ENCODE peak calls at places on chromosome 14, in six cellular contexts. P is fibroblast of the aortic adventitia, Y is upper lobe of left lung, U is lower lobe of right lung, K is colonic mucosa, N is endothelial cell. H is an unnamed sample.

GRCh38 chr14:95432152-95433093 is 84.0 kb downstream of the SYNE3 start:
- DNase-seq in N (peak; percentile 78), P (peak; percentile 14), K (peak; percentile 56), U (no peak), Y (peak; percentile 84), H (peak; percentile 47)

GRCh38 chr14:97975960-97976359 is 1178.8 kb downstream of the VRK1 start:
- DNase-seq in N (no peak), P (no peak), U (no peak), Y (no peak), K (no peak), H (no peak)

GRCh38 chr14:41604793-41605534 is 1.7 kb upstream of the LRFN5 start:
- DNase-seq in N (peak; percentile 84), P (peak; percentile 83), Y (peak; percentile 76), U (no peak), K (peak; percentile 16), H (peak; percentile 87)

GRCh38 chr14:100076630-100077029 is 11.4 kb downstream of the EVL start:
- DNase-seq in K (no peak), Y (no peak), P (peak; percentile 89), U (peak; percentile 71), N (no peak), H (peak; percentile 69)

GRCh38 chr14:104882325-104882973 is 17.4 kb downstream of the CEP170B start:
- DNase-seq in K (peak; percentile 83), U (peak; percentile 82), Y (peak; percentile 78), N (peak; percentile 4), P (no peak), H (peak; percentile 23)

GRCh38 chr14:49505026-49505766 is 81.0 kb downstream of the RPS29 start:
- DNase-seq in K (no peak), N (no peak), U (no peak), P (no peak), Y (no peak), H (peak; percentile 1)

GRCh38 chr14:23605931-23606585 is 27.5 kb upstream of the JPH4 start:
- DNase-seq in K (no peak), Y (no peak), N (no peak), P (peak; percentile 3), U (no peak), H (no peak)

GRCh38 chr14:103839569-103839968 is 7.8 kb downstream of the PPP1R13B start:
- DNase-seq in N (no peak), P (no peak), K (no peak), Y (no peak), U (no peak), H (no peak)

GRCh38 chr14:59492419-59492818 is 8.1 kb downstream of the JKAMP start:
- DNase-seq in P (no peak), K (no peak), Y (no peak), U (no peak), N (no peak), H (no peak)

GRCh38 chr14:25090716-25091454 is 40.9 kb upstream of the STXBP6 start:
- DNase-seq in Y (no peak), K (peak; percentile 81), N (no peak), U (no peak), P (peak; percentile 52), H (peak; percentile 56)

GRCh38 chr14:71103662-71104484 is 196.6 kb downstream of the PCNX1 start:
- DNase-seq in U (no peak), K (no peak), Y (no peak), P (peak; percentile 86), N (peak; percentile 23), H (peak; percentile 86)

GRCh38 chr14:95410838-95411237 is 91.1 kb upstream of the CLMN start:
- DNase-seq in U (no peak), Y (no peak), P (no peak), K (no peak), N (no peak), H (no peak)

GRCh38 chr14:96926006-96926405 is 128.8 kb downstream of the VRK1 start:
- DNase-seq in U (no peak), K (no peak), Y (no peak), N (no peak), P (no peak), H (no peak)

GRCh38 chr14:22836301-22837058 is at the start of gene MMP14:
- DNase-seq in K (peak; percentile 84), U (peak; percentile 59), P (peak; percentile 91), N (peak; percentile 56), Y (peak; percentile 86), H (peak; percentile 94)

GRCh38 chr14:73754911-73755360 is 40.8 kb upstream of the PNMA1 start:
- DNase-seq in K (no peak), N (no peak), U (no peak), P (peak; percentile 69), Y (no peak), H (peak; percentile 54)

GRCh38 chr14:93115920-93116675 is at the start of gene ITPK1:
- DNase-seq in U (peak; percentile 77), Y (peak; percentile 94), K (peak; percentile 50), N (peak; percentile 29), P (peak; percentile 35), H (peak; percentile 42)

GRCh38 chr14:97692084-97692483 is 894.9 kb downstream of the VRK1 start:
- DNase-seq in N (no peak), U (no peak), Y (no peak), K (no peak), P (no peak), H (no peak)

GRCh38 chr14:45156067-45156466 is 20.3 kb downstream of the FANCM start:
- DNase-seq in K (no peak), P (no peak), N (no peak), Y (no peak), U (no peak), H (peak; percentile 56)

GRCh38 chr14:93496856-93497255 is 66.1 kb downstream of the UNC79 start:
- DNase-seq in Y (no peak), N (no peak), P (no peak), K (no peak), U (no peak), H (no peak)

GRCh38 chr14:101962503-101962874 is 1.9 kb upstream of the DYNC1H1 start:
- DNase-seq in P (peak; percentile 85), Y (no peak), U (peak; percentile 72), K (peak; percentile 59), N (no peak), H (peak; percentile 97)

GRCh38 chr14:92513204-92513965 is at the start of gene RIN3:
- DNase-seq in N (peak; percentile 72), P (peak; percentile 59), Y (peak; percentile 94), U (peak; percentile 80), K (peak; percentile 52), H (peak; percentile 64)

GRCh38 chr14:69044965-69045555 is 66.0 kb upstream of the ACTN1 start:
- DNase-seq in P (peak; percentile 88), N (no peak), K (no peak), U (no peak), Y (no peak), H (peak; percentile 71)

GRCh38 chr14:74257078-74257987 is 18.1 kb downstream of the VSX2 start:
- DNase-seq in U (peak; percentile 66), N (peak; percentile 70), K (peak; percentile 40), Y (peak; percentile 93), P (peak; percentile 20), H (peak; percentile 16)

DNA sequence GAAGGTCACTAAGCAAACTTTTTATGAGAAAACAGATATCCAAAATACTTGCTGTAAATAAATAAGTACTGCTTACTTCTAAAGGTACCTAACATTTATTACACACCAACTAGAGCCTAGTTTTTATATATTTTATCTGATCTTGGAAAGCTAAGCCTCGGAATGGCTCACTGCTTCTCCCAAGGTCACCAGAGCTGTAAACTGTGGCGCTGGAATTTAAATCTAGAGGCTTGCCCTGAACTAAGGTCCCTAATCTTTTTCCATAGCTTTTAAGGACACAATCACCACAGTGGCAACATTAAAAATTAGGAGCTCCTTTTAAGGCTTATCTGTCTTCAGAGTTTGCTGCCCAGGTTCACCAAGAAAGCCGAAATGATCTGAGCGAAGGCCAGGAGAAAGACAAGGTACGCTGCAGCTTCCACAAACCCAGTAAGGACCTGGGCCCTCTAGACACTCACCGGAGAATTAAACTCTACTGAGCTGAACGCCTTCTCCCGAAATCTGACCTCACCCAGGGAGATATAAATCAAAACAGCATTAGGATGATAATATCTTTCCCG is 613 bp downstream of the CCNB1IP1 start:
- DNase-seq in K (peak; percentile 36), Y (no peak), N (no peak), U (no peak), P (peak; percentile 16), H (peak; percentile 19)
- TF ChIP-seq CTCF in K (no peak), Y (no peak), N (no peak), U (no peak), P (no peak), H (no peak)

DNA sequence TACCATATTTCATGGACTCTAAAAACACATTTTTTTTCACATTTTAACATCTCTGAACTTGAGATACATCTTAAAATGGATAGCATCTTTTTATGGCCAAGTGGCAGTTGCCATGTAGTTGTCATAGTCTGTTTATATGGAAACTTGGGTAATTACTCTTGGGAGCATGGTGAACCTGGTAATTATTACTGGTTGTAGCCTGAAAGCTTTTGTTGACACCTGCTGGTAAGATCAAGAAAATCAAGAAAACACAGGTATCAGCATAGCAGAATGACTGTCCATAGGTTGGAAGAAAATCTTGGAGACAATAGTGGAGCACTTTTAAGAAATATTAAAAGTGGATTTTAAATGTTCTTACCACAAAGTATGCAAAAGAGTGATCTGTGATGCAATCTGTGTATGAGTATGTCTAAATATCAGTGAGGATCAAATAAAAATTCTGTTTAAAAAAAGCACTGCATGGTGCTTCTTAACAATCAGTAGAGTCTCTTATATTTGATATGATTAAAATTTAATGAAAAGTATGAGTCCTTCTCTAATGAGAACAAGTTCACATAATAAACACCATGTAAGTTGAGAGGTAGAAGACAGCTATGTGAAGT is 44.2 kb downstream of the TTC8 start:
- DNase-seq in U (no peak), K (no peak), N (no peak), Y (no peak), P (peak; percentile 34), H (peak; percentile 52)
- TF ChIP-seq CTCF in U (peak; percentile 22), K (no peak), N (no peak), Y (peak; percentile 21), P (peak; percentile 30), H (peak; percentile 43)

DNA sequence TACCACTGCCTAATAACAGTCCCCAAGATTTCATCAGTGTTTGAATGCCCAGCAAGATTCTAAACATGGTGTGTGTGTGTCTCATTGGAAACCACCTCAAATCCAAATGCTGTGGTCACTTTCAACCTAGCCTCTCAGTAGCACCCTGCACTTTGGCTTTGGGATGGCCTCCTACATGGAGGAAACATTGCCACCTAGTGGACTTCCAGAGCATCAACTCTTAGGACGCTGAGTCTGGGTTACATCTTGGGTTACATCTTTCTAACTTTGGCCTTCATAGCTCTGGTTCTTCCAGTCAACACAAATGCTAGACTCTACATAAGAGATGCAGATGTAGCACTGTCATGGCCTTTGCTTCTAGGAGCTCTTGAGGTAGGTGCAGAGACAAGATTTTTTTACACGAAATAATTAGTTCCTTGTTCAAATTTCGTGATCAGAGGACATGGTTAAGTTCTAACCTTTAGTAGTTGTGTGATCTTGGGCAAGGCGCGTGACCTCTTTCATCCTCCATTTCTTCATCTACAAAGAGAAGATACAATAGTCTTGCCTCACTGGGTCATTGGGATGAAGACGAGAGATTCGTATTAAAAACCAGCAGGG is 113.5 kb upstream of the VASH1 start:
- DNase-seq in K (no peak), N (peak; percentile 32), U (no peak), P (peak; percentile 64), Y (no peak), H (peak; percentile 80)
- TF ChIP-seq CTCF in K (peak; percentile 69), N (peak; percentile 81), U (peak; percentile 79), P (peak; percentile 92), Y (peak; percentile 58), H (peak; percentile 95)

DNA sequence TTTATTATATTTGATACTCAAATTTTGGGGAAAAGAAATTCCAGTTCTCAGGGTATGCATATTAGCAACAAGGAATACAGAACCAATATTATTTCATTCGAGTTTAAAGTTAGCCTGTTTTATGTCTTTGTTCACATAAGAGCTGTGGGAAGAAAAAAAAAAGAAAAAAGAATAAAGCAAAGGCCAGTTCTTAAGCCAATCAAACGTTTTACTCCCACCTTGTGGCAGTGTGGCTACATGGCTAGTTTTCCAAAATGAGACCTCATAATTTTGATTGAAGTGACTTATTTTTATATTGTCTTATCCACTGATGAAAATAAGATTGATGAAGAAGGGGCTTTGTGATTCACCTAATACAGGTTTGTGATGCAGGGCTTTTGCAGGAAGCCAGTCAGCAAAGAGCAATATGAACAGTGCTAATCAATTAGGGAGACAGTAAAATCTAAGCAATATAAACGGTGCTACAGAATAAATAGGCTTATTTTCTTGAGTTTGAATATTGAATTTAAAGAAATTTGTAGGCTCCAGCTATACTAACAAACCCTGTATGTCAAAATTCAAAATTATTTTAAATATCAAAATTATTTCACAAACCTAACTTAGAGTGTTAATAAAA is 624.1 kb upstream of the FOXG1 start:
- DNase-seq in Y (no peak), U (no peak), K (no peak), N (no peak), P (peak; percentile 12), H (peak; percentile 53)
- TF ChIP-seq CTCF in Y (no peak), U (no peak), K (no peak), N (peak; percentile 56), P (peak; percentile 26), H (peak; percentile 67)